ENCODE peak calls at places on chromosomes 11 and 22, in nine cellular contexts. One of them, this sample, is unnamed.

GRCh38 chr11:46277623-46278386 is at the start of gene CREB3L1:
- DNase-seq in neuronal stem cell: no peak
- DNase-seq in testis: no peak
- DNase-seq in heart right ventricle: peak; percentile 59
- DNase-seq in Panc1: no peak
- DNase-seq in body of pancreas: no peak
- DNase-seq in psoas muscle: peak; percentile 66
- DNase-seq in adrenal gland: peak; percentile 90
- DNase-seq in upper lobe of left lung: peak; percentile 78
- DNase-seq in this sample: peak; percentile 80

GRCh38 chr22:26558246-26558895 is 31.6 kb downstream of the TPST2 start:
- DNase-seq in neuronal stem cell: no peak
- DNase-seq in testis: no peak
- DNase-seq in heart right ventricle: no peak
- DNase-seq in Panc1: no peak
- DNase-seq in body of pancreas: peak; percentile 73
- DNase-seq in psoas muscle: no peak
- DNase-seq in adrenal gland: peak; percentile 36
- DNase-seq in upper lobe of left lung: no peak
- DNase-seq in this sample: no peak

GRCh38 chr22:31045900-31046587 is 35.1 kb upstream of the SMTN start:
- DNase-seq in neuronal stem cell: no peak
- DNase-seq in testis: no peak
- DNase-seq in heart right ventricle: no peak
- DNase-seq in Panc1: no peak
- DNase-seq in body of pancreas: no peak
- DNase-seq in psoas muscle: no peak
- DNase-seq in adrenal gland: no peak
- DNase-seq in upper lobe of left lung: no peak
- DNase-seq in this sample: no peak

GRCh38 chr11:31237819-31238771 is 131.4 kb downstream of the DCDC1 start:
- DNase-seq in neuronal stem cell: peak; percentile 80
- DNase-seq in testis: no peak
- DNase-seq in heart right ventricle: no peak
- DNase-seq in Panc1: no peak
- DNase-seq in body of pancreas: no peak
- DNase-seq in psoas muscle: no peak
- DNase-seq in adrenal gland: no peak
- DNase-seq in upper lobe of left lung: no peak
- DNase-seq in this sample: no peak

GRCh38 chr11:111635706-111636045 is 33.4 kb downstream of the SIK2 start:
- DNase-seq in neuronal stem cell: no peak
- DNase-seq in testis: peak; percentile 65
- DNase-seq in heart right ventricle: no peak
- DNase-seq in Panc1: no peak
- DNase-seq in body of pancreas: peak; percentile 60
- DNase-seq in psoas muscle: peak; percentile 12
- DNase-seq in adrenal gland: peak; percentile 27
- DNase-seq in upper lobe of left lung: no peak
- DNase-seq in this sample: no peak

GRCh38 chr11:17738350-17739207 is 4.0 kb downstream of the KCNC1 start:
- DNase-seq in neuronal stem cell: peak; percentile 50
- DNase-seq in testis: no peak
- DNase-seq in heart right ventricle: no peak
- DNase-seq in Panc1: no peak
- DNase-seq in body of pancreas: no peak
- DNase-seq in psoas muscle: no peak
- DNase-seq in adrenal gland: no peak
- DNase-seq in upper lobe of left lung: no peak
- DNase-seq in this sample: peak; percentile 52

GRCh38 chr11:62648185-62648966 is 2.0 kb upstream of the GANAB start:
- DNase-seq in neuronal stem cell: no peak
- DNase-seq in testis: no peak
- DNase-seq in heart right ventricle: no peak
- DNase-seq in Panc1: no peak
- DNase-seq in body of pancreas: no peak
- DNase-seq in psoas muscle: no peak
- DNase-seq in adrenal gland: no peak
- DNase-seq in upper lobe of left lung: no peak
- DNase-seq in this sample: no peak

GRCh38 chr11:31641477-31642062 is 132.0 kb downstream of the ELP4 start:
- DNase-seq in neuronal stem cell: peak; percentile 38
- DNase-seq in testis: peak; percentile 60
- DNase-seq in heart right ventricle: no peak
- DNase-seq in Panc1: no peak
- DNase-seq in body of pancreas: peak; percentile 16
- DNase-seq in psoas muscle: no peak
- DNase-seq in adrenal gland: peak; percentile 18
- DNase-seq in upper lobe of left lung: peak; percentile 19
- DNase-seq in this sample: no peak

GRCh38 chr11:84947970-84948600 is 679.1 kb downstream of the DLG2 start:
- DNase-seq in neuronal stem cell: no peak
- DNase-seq in testis: no peak
- DNase-seq in heart right ventricle: no peak
- DNase-seq in Panc1: no peak
- DNase-seq in body of pancreas: no peak
- DNase-seq in psoas muscle: no peak
- DNase-seq in adrenal gland: no peak
- DNase-seq in upper lobe of left lung: no peak
- DNase-seq in this sample: no peak

GRCh38 chr22:42990131-42990838 is 24.7 kb downstream of the PACSIN2 start:
- DNase-seq in neuronal stem cell: no peak
- DNase-seq in testis: no peak
- DNase-seq in heart right ventricle: no peak
- DNase-seq in Panc1: peak; percentile 24
- DNase-seq in body of pancreas: peak; percentile 66
- DNase-seq in psoas muscle: peak; percentile 52
- DNase-seq in adrenal gland: peak; percentile 86
- DNase-seq in upper lobe of left lung: no peak
- DNase-seq in this sample: no peak

GRCh38 chr11:45890886-45891550 is 5.6 kb downstream of the MAPK8IP1 start:
- DNase-seq in neuronal stem cell: no peak
- DNase-seq in testis: no peak
- DNase-seq in heart right ventricle: no peak
- DNase-seq in Panc1: no peak
- DNase-seq in body of pancreas: no peak
- DNase-seq in psoas muscle: peak; percentile 2
- DNase-seq in adrenal gland: no peak
- DNase-seq in upper lobe of left lung: no peak
- DNase-seq in this sample: no peak

GRCh38 chr11:113001709-113002108 is 40.5 kb downstream of the NCAM1 start:
- DNase-seq in neuronal stem cell: no peak
- DNase-seq in testis: no peak
- DNase-seq in heart right ventricle: no peak
- DNase-seq in Panc1: no peak
- DNase-seq in body of pancreas: no peak
- DNase-seq in psoas muscle: no peak
- DNase-seq in adrenal gland: peak; percentile 42
- DNase-seq in upper lobe of left lung: no peak
- DNase-seq in this sample: no peak

DNA sequence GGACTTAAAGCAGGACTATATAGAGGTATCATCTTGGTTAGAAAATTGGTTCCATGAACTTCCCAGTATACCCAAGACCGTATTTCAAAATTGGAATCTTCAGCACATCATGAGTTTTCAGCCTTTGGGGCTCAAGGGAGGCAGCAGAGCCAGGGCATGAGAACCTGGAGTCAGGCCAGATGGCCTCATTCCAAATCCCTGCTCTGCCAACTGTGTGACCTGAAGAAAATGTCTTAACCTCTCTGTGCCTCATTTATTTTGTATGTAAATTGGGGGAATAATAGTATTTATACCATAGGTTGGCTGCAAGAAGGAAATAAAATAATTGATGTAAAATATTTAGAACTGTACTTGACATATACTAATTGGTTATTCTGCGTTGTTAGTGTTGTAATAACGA is 987.6 kb downstream of the TBC1D22A start:
- DNase-seq in neuronal stem cell: no peak
- DNase-seq in testis: no peak
- DNase-seq in heart right ventricle: no peak
- DNase-seq in Panc1: no peak
- DNase-seq in body of pancreas: no peak
- DNase-seq in psoas muscle: no peak
- DNase-seq in adrenal gland: no peak
- DNase-seq in upper lobe of left lung: no peak
- DNase-seq in this sample: no peak
- H3K4me3 ChIP-seq in neuronal stem cell: no peak overlapping the region
- H3K4me3 ChIP-seq in testis: no peak overlapping the region
- H3K4me3 ChIP-seq in heart right ventricle: no peak overlapping the region
- H3K4me3 ChIP-seq in Panc1: no peak overlapping the region
- H3K4me3 ChIP-seq in body of pancreas: no peak overlapping the region
- H3K4me3 ChIP-seq in psoas muscle: no peak overlapping the region
- H3K4me3 ChIP-seq in adrenal gland: no peak overlapping the region
- H3K4me3 ChIP-seq in upper lobe of left lung: no peak overlapping the region
- H3K4me3 ChIP-seq in this sample: no peak overlapping the region

DNA sequence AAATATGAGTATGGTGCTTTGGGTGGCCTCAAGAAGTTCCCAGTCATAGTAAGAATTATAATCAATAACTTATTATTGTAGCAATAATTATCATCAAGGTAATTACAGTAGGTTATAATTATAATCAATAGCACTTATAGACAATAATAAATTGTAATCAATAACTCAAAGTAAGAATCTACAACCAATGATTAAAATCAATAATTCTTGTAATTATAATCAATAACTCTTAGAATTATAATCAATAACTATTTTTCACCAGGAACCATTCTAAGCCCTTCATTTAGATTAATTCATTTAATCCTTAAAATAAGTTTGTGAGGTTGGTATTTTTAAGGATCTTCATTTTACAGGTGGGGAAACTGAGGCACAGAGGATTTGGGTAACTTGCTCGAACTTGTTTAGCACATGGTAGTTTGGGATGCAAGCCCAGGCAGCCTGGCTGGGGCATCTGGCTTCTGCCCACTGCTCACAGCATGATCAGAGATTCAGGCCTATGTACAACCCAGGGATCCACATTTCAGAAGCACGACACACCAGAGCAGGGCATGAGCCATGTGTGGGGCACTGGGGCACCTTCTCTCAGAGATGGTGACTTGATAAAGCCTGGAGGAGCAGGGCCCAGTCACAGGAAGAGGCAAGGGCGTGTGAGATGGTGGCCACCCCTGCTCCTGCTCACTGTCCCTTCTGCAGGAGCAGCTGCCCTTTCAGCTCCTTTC is 46.6 kb downstream of the SLC1A2 start:
- DNase-seq in neuronal stem cell: no peak
- DNase-seq in testis: no peak
- DNase-seq in heart right ventricle: no peak
- DNase-seq in Panc1: no peak
- DNase-seq in body of pancreas: no peak
- DNase-seq in psoas muscle: no peak
- DNase-seq in adrenal gland: no peak
- DNase-seq in upper lobe of left lung: no peak
- DNase-seq in this sample: no peak
- H3K27ac ChIP-seq in neuronal stem cell: no peak overlapping the region
- H3K27ac ChIP-seq in testis: no peak overlapping the region
- H3K27ac ChIP-seq in heart right ventricle: no peak overlapping the region
- H3K27ac ChIP-seq in Panc1: no peak overlapping the region
- H3K27ac ChIP-seq in body of pancreas: peak overlapping the region; percentile 36
- H3K27ac ChIP-seq in psoas muscle: no peak overlapping the region
- H3K27ac ChIP-seq in adrenal gland: no peak overlapping the region
- H3K27ac ChIP-seq in upper lobe of left lung: no peak overlapping the region
- H3K27ac ChIP-seq in this sample: no peak overlapping the region

GRCh38 chr11:22042081-22042480 is 150.8 kb upstream of the ANO5 start:
- DNase-seq in neuronal stem cell: no peak
- DNase-seq in testis: no peak
- DNase-seq in heart right ventricle: no peak
- DNase-seq in Panc1: no peak
- DNase-seq in body of pancreas: peak; percentile 13
- DNase-seq in psoas muscle: no peak
- DNase-seq in adrenal gland: no peak
- DNase-seq in upper lobe of left lung: no peak
- DNase-seq in this sample: no peak

GRCh38 chr11:22037505-22037904 is 155.4 kb upstream of the ANO5 start:
- DNase-seq in neuronal stem cell: no peak
- DNase-seq in testis: no peak
- DNase-seq in heart right ventricle: no peak
- DNase-seq in Panc1: no peak
- DNase-seq in body of pancreas: no peak
- DNase-seq in psoas muscle: no peak
- DNase-seq in adrenal gland: no peak
- DNase-seq in upper lobe of left lung: no peak
- DNase-seq in this sample: no peak

GRCh38 chr11:22044126-22044525 is 148.8 kb upstream of the ANO5 start:
- DNase-seq in neuronal stem cell: no peak
- DNase-seq in testis: no peak
- DNase-seq in heart right ventricle: no peak
- DNase-seq in Panc1: no peak
- DNase-seq in body of pancreas: no peak
- DNase-seq in psoas muscle: no peak
- DNase-seq in adrenal gland: no peak
- DNase-seq in upper lobe of left lung: no peak
- DNase-seq in this sample: no peak

DNA sequence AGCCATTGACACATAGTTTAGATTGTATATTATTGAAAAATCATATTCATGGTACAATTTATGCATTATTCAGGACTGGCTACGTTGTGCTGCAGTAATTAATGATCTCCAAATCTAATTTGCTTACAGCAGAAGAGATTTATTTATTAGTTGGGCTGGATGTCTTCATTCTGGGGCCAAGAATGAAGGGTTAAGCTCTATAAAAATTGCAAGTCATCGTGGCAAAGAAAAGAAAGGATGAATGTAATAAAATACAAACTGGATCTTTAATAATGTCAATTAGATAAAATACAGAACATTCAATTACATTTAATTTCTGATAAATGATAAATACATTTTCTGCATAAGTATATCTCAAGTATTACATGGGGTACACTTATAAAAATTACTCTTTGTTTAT is 151.8 kb upstream of the ANO5 start:
- DNase-seq in neuronal stem cell: no peak
- DNase-seq in testis: no peak
- DNase-seq in heart right ventricle: no peak
- DNase-seq in Panc1: no peak
- DNase-seq in body of pancreas: no peak
- DNase-seq in psoas muscle: no peak
- DNase-seq in adrenal gland: no peak
- DNase-seq in upper lobe of left lung: no peak
- DNase-seq in this sample: no peak
- H3K4me1 ChIP-seq in neuronal stem cell: no peaks in the 10 kb centered on the region
- H3K4me1 ChIP-seq in testis: no peaks in the 10 kb centered on the region
- H3K4me1 ChIP-seq in heart right ventricle: no peaks in the 10 kb centered on the region
- H3K4me1 ChIP-seq in Panc1: no peaks in the 10 kb centered on the region
- H3K4me1 ChIP-seq in body of pancreas: peaks cover 6% of the 10 kb centered on the region
- H3K4me1 ChIP-seq in psoas muscle: no peaks in the 10 kb centered on the region
- H3K4me1 ChIP-seq in adrenal gland: no peaks in the 10 kb centered on the region
- H3K4me1 ChIP-seq in upper lobe of left lung: no peaks in the 10 kb centered on the region
- H3K4me1 ChIP-seq in this sample: no peaks in the 10 kb centered on the region

GRCh38 chr11:61294717-61295595 is at the start of gene VWCE:
- DNase-seq in neuronal stem cell: peak; percentile 72
- DNase-seq in testis: peak; percentile 60
- DNase-seq in heart right ventricle: peak; percentile 51
- DNase-seq in Panc1: no peak
- DNase-seq in body of pancreas: peak; percentile 57
- DNase-seq in psoas muscle: peak; percentile 58
- DNase-seq in adrenal gland: peak; percentile 65
- DNase-seq in upper lobe of left lung: peak; percentile 39
- DNase-seq in this sample: peak; percentile 84
- H3K4me3 ChIP-seq in neuronal stem cell: peak within 1 kb of the TSS; percentile 48
- H3K4me3 ChIP-seq in testis: peak within 1 kb of the TSS; percentile 66
- H3K4me3 ChIP-seq in heart right ventricle: peak within 1 kb of the TSS; percentile 64
- H3K4me3 ChIP-seq in Panc1: peak within 1 kb of the TSS; percentile 48
- H3K4me3 ChIP-seq in body of pancreas: no peak within 1 kb of the TSS
- H3K4me3 ChIP-seq in psoas muscle: peak within 1 kb of the TSS; percentile 69
- H3K4me3 ChIP-seq in adrenal gland: no peak within 1 kb of the TSS
- H3K4me3 ChIP-seq in upper lobe of left lung: peak within 1 kb of the TSS; percentile 15
- H3K4me3 ChIP-seq in this sample: peak within 1 kb of the TSS; percentile 53